ENCODE peak calls at places on chromosome 20, in ten cellular contexts. Z, Y, D, X, K, L, J, A, V and C are unnamed samples.

GRCh38 chr20:46523696-46524328 is 10.5 kb upstream of the ZNF334 start:
- DNase-seq in Z (peak), Y (no peak), D (peak), X (peak), K (no peak), L (no peak), J (no peak), A (no peak), V (no peak), C (no peak)

GRCh38 chr20:21294755-21295154 is 8.4 kb upstream of the XRN2 start:
- DNase-seq in Z (no peak), Y (no peak), D (no peak), X (no peak), K (no peak), L (no peak), J (no peak), A (no peak), V (no peak), C (no peak)

GRCh38 chr20:34921436-34921835 is 34.2 kb downstream of the GSS start:
- DNase-seq in Z (no peak), Y (no peak), D (no peak), X (no peak), K (no peak), L (no peak), J (no peak), A (no peak), V (no peak), C (no peak)

GRCh38 chr20:3193806-3194616 is 10.5 kb downstream of the DDRGK1 start:
- DNase-seq in Z (no peak), Y (no peak), D (no peak), X (no peak), K (no peak), L (no peak), J (no peak), A (no peak), V (no peak), C (no peak)

GRCh38 chr20:36267605-36268500 is 31.6 kb downstream of the AAR2 start:
- DNase-seq in Z (no peak), Y (no peak), D (no peak), X (no peak), K (no peak), L (no peak), J (no peak), A (no peak), V (no peak), C (no peak)

GRCh38 chr20:31602779-31603441 is 2.2 kb upstream of the ID1 start:
- DNase-seq in Z (peak), Y (no peak), D (no peak), X (no peak), K (no peak), L (no peak), J (no peak), A (no peak), V (no peak), C (peak)

GRCh38 chr20:38338849-38339520 is 7.3 kb upstream of the LBP start:
- DNase-seq in Z (no peak), Y (no peak), D (peak), X (peak), K (no peak), L (no peak), J (no peak), A (no peak), V (no peak), C (peak)

GRCh38 chr20:46025376-46025783 is 3.6 kb upstream of the SLC12A5 start:
- DNase-seq in Z (no peak), Y (no peak), D (peak), X (no peak), K (no peak), L (no peak), J (no peak), A (no peak), V (no peak), C (no peak)

GRCh38 chr20:4011226-4011975 is 4.0 kb downstream of the RNF24 start:
- DNase-seq in Z (no peak), Y (no peak), D (no peak), X (no peak), K (no peak), L (no peak), J (no peak), A (no peak), V (no peak), C (no peak)

GRCh38 chr20:64188682-64189529 is 24.7 kb downstream of the MYT1 start:
- DNase-seq in Z (peak), Y (peak), D (peak), X (peak), K (no peak), L (no peak), J (no peak), A (no peak), V (no peak), C (peak)

GRCh38 chr20:33169176-33169794 is 1.3 kb downstream of the BPIFA2 start:
- DNase-seq in Z (peak), Y (peak), D (peak), X (peak), K (no peak), L (no peak), J (no peak), A (peak), V (no peak), C (peak)

GRCh38 chr20:31440012-31440659 is at the start of gene DEFB123:
- DNase-seq in Z (no peak), Y (no peak), D (no peak), X (peak), K (no peak), L (no peak), J (no peak), A (peak), V (no peak), C (no peak)

GRCh38 chr20:37354210-37355195 is 8.6 kb downstream of the SRC start:
- DNase-seq in Z (no peak), Y (peak), D (no peak), X (no peak), K (no peak), L (no peak), J (no peak), A (no peak), V (no peak), C (peak)

GRCh38 chr20:13447385-13448180 is 191.1 kb downstream of the TASP1 start:
- DNase-seq in Z (no peak), Y (no peak), D (no peak), X (no peak), K (no peak), L (no peak), J (no peak), A (no peak), V (no peak), C (no peak)

GRCh38 chr20:48051810-48052491 is 266.7 kb upstream of the SULF2 start:
- DNase-seq in Z (no peak), Y (no peak), D (no peak), X (peak), K (no peak), L (no peak), J (no peak), A (no peak), V (no peak), C (no peak)

GRCh38 chr20:62752671-62753501 is 43.4 kb upstream of the MRGBP start:
- DNase-seq in Z (peak), Y (no peak), D (no peak), X (no peak), K (no peak), L (no peak), J (peak), A (no peak), V (peak), C (no peak)

GRCh38 chr20:36317675-36318074 is 11.5 kb downstream of the DLGAP4 start:
- DNase-seq in Z (no peak), Y (no peak), D (no peak), X (no peak), K (no peak), L (no peak), J (no peak), A (no peak), V (no peak), C (no peak)

GRCh38 chr20:24773751-24774201 is 175.3 kb upstream of the CST7 start:
- DNase-seq in Z (no peak), Y (no peak), D (no peak), X (no peak), K (no peak), L (no peak), J (no peak), A (no peak), V (no peak), C (no peak)

GRCh38 chr20:1804129-1804503 is 91.1 kb upstream of the SIRPA start:
- DNase-seq in Z (no peak), Y (no peak), D (no peak), X (no peak), K (no peak), L (no peak), J (no peak), A (no peak), V (no peak), C (no peak)

GRCh38 chr20:1800777-1801176 is 94.4 kb upstream of the SIRPA start:
- DNase-seq in Z (no peak), Y (no peak), D (peak), X (no peak), K (no peak), L (no peak), J (no peak), A (no peak), V (no peak), C (no peak)

GRCh38 chr20:1803216-1804128 is 91.7 kb upstream of the SIRPA start:
- DNase-seq in Z (no peak), Y (peak), D (peak), X (peak), K (peak), L (peak), J (peak), A (no peak), V (peak), C (peak)

GRCh38 chr20:1801551-1801950 is 93.7 kb upstream of the SIRPA start:
- DNase-seq in Z (no peak), Y (no peak), D (no peak), X (no peak), K (no peak), L (no peak), J (no peak), A (no peak), V (no peak), C (no peak)

GRCh38 chr20:1802385-1803215 is 92.6 kb upstream of the SIRPA start:
- DNase-seq in Z (peak), Y (peak), D (peak), X (peak), K (peak), L (peak), J (peak), A (peak), V (peak), C (peak)
- H3K27ac ChIP-seq in Z (no peak), Y (peak), D (no peak), X (no peak), K (peak), L (peak), J (peak), A (no peak), V (peak), C (peak)

GRCh38 chr20:49687595-49688567 is 25.8 kb downstream of the B4GALT5 start:
- DNase-seq in Z (no peak), Y (no peak), D (peak), X (no peak), K (no peak), L (no peak), J (no peak), A (peak), V (no peak), C (peak)

GRCh38 chr20:49684335-49684997 is 29.2 kb downstream of the B4GALT5 start:
- DNase-seq in Z (no peak), Y (no peak), D (no peak), X (no peak), K (no peak), L (no peak), J (no peak), A (no peak), V (no peak), C (no peak)

GRCh38 chr20:49685161-49685601 is 28.5 kb downstream of the B4GALT5 start:
- DNase-seq in Z (no peak), Y (no peak), D (no peak), X (no peak), K (no peak), L (no peak), J (no peak), A (no peak), V (no peak), C (no peak)

GRCh38 chr20:49682798-49683197 is 30.9 kb downstream of the B4GALT5 start:
- DNase-seq in Z (no peak), Y (no peak), D (no peak), X (no peak), K (no peak), L (no peak), J (no peak), A (no peak), V (no peak), C (no peak)

GRCh38 chr20:49685809-49686208 is 27.9 kb downstream of the B4GALT5 start:
- DNase-seq in Z (no peak), Y (no peak), D (no peak), X (no peak), K (no peak), L (no peak), J (no peak), A (no peak), V (no peak), C (no peak)
- H3K27ac ChIP-seq in Z (no peak), Y (no peak), D (no peak), X (peak), K (peak), L (peak), J (peak), A (peak), V (no peak), C (no peak)

DNA sequence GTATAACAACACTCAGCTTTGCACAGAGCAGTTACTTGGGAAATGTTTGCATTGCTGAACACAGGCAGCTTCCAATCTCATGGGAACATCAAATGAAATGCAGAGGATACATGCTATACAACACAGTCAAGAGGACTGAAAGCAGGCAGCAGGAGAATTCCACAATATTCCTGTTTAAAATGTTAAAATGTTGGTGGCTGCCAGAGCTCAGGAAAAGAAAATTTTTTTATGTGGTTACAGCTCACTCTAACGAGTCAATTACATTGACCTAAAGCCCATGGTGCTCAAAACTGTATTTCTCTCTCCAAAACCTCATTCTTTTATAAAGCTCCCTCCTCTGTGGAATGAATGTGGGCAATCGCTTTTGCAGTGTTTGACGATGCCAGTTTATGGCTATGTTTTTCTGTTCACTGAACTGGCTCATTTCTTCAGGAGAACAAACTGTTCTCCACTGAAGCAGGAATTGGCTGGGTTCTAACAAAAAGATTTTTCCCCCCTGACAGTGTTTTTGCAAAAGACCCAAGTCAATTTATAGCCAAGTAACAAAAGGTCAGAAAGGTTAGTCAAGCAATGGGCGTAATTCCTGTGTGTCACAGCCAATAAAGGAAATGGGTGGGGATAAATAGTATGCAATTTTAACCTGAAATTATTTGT is 69.0 kb downstream of the ZHX3 start:
- DNase-seq in Z (no peak), Y (no peak), D (no peak), X (no peak), K (peak), L (peak), J (no peak), A (no peak), V (no peak), C (no peak)
- H3K27ac ChIP-seq in Z (no peak), Y (peak), D (no peak), X (no peak), K (peak), L (peak), J (peak), A (no peak), V (peak), C (no peak)

DNA sequence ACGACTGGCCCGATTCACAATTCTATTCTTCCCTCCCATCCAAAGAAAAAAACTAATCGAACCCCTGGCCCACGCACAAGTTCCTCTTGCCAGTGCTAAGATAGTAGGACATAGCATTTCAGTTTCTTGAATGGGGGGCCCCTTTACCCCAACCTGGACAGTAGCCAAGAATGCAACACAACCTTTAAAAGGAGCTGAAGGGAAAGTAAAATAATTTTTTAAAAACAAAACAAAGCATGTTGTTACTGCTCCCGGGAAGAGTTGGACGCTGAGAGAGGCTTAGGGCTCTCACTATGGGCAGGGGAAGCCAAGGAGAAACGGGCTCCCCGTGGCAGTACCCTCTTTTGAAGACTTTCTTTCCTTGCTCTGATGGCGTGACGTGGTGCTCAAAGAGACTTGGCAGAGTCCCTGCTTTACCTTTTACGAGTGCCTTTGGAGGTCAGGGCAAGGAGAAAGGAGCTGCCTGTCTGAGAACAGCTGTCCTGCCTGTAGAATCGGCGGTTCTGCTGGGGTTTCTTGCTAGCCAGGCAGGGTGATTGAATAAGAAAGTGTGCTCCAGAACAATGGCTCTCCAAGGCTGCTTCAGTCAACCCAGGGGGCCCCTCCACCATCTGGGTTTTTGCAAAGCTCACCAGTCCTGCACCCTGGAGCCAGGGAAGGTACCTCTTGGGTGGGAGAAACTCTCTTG is 5.8 kb downstream of the TFAP2C start:
- DNase-seq in Z (no peak), Y (no peak), D (peak), X (peak), K (no peak), L (no peak), J (no peak), A (no peak), V (no peak), C (no peak)
- H3K27ac ChIP-seq in Z (no peak), Y (no peak), D (no peak), X (peak), K (no peak), L (no peak), J (no peak), A (no peak), V (no peak), C (no peak)

DNA sequence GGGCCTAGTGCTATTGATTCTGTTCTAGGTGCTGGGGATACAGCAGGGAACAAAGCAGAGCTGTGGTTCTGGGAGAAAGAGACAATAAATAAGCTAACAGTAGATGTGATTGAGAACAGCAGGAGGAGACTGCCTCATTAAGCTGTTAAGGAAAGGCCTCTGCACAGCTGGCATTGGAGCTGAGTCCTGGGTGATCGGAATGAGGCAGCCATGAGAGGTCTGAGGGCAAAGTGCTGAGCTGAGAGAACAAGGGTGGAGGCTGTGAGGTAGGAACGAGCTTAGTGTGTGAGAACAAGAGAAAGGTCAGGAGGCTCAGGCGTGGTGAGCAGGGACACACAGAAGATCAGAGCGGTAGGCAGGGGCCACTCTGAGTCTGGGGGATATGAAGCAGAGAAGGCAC is 18.3 kb downstream of the DDX27 start:
- DNase-seq in Z (no peak), Y (no peak), D (peak), X (no peak), K (no peak), L (no peak), J (no peak), A (no peak), V (no peak), C (peak)
- H3K27ac ChIP-seq in Z (no peak), Y (no peak), D (peak), X (no peak), K (no peak), L (no peak), J (no peak), A (no peak), V (no peak), C (peak)